ENCODE peak calls at places on chromosome 18, in four cellular contexts. A is OCI-LY7, R is cardiac muscle cell, E is kidney epithelial cell. T is an unnamed sample. For H3K36me3, the result is how much of the 10 kb centered on the place peaks cover.

GRCh38 chr18:49819768-49820662 is 6.7 kb upstream of the ACAA2 start:
- DNase-seq in A (no peak), R (peak), E (no peak), T (peak)

GRCh38 chr18:13605901-13606300 is 120.5 kb downstream of the FAM210A start:
- DNase-seq in A (no peak), R (no peak), E (no peak), T (no peak)

GRCh38 chr18:61703508-61703907 is 189.3 kb downstream of the RNF152 start:
- DNase-seq in A (no peak), R (peak), E (no peak), T (no peak)

GRCh38 chr18:50937183-50937582 is 30.7 kb upstream of the ELAC1 start:
- DNase-seq in A (no peak), R (no peak), E (no peak), T (no peak)

GRCh38 chr18:54888933-54889332 is 60.7 kb downstream of the RAB27B start:
- DNase-seq in A (no peak), R (peak), E (no peak), T (no peak)

GRCh38 chr18:59054892-59055291 is 84.8 kb upstream of the SEC11C start:
- DNase-seq in A (no peak), R (no peak), E (no peak), T (no peak)

GRCh38 chr18:36468161-36468560 is 170.6 kb downstream of the FHOD3 start:
- DNase-seq in A (no peak), R (peak), E (no peak), T (no peak)

GRCh38 chr18:37565985-37566478 is 434 bp upstream of the CELF4 start:
- DNase-seq in A (no peak), R (peak), E (no peak), T (no peak)

GRCh38 chr18:76265375-76266225 is 229.4 kb downstream of the ZNF516 start:
- DNase-seq in A (no peak), R (peak), E (no peak), T (no peak)

GRCh38 chr18:79698668-79699335 is 19.2 kb downstream of the CTDP1 start:
- DNase-seq in A (no peak), R (no peak), E (no peak), T (no peak)

DNA sequence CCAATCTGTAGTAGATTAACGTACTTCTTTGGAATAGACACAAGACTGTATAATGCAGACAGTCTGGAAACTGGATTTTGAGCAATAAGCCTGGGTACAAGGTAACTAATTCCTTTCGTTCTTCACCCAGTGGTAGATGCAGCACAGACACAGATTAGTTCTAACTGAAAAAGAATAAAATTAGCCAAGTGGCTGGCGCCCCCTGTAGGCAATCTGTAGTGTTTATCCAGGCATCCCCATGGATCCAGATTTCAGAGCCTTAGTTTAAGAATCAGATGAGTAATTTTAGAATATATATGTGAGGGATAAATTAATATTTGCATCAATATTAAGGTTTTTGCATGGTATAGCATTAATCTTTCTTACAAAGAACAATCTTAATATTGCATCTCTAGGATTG is 563.9 kb downstream of the DCC start:
- DNase-seq in A (peak), R (peak), E (no peak), T (peak)
- TF ChIP-seq CTCF in A (peak), R (peak), E (peak), T (peak)

DNA sequence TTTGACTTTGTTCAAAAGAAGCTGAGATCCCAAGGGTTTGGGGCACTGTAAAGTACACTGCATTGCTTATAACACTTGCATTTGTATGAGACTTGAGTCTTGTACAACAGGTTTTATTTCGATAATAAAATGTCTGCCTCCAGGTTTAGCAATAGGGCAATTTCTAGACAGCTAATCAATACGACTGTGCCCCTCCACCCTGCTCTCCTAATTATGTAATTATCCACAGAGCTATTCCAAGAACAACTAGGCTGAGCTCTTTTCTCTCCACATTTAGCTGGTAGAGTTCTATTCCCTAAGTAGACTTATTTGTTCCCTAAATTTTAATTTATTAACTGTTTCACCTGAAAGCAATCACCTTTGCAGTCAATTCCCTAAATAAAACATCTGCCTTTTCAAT is 52.9 kb upstream of the LINC00305 start:
- DNase-seq in A (no peak), R (no peak), E (no peak), T (no peak)
- H3K36me3 ChIP-seq in A (under half), R (under half), E (under half), T (under half)

GRCh38 chr18:23094411-23095165 is 40.7 kb upstream of the CABLES1 start:
- DNase-seq in A (no peak), R (no peak), E (no peak), T (no peak)

GRCh38 chr18:23099621-23100020 is 35.7 kb upstream of the CABLES1 start:
- DNase-seq in A (no peak), R (no peak), E (no peak), T (no peak)

GRCh38 chr18:23093772-23094171 is 41.5 kb upstream of the CABLES1 start:
- DNase-seq in A (no peak), R (no peak), E (no peak), T (no peak)

GRCh38 chr18:23092121-23092520 is 43.2 kb upstream of the CABLES1 start:
- DNase-seq in A (no peak), R (no peak), E (no peak), T (no peak)

GRCh38 chr18:23095463-23095862 is 39.8 kb upstream of the CABLES1 start:
- DNase-seq in A (no peak), R (no peak), E (no peak), T (no peak)
- TF ChIP-seq CTCF in A (peak), R (peak), E (no peak), T (peak)

DNA sequence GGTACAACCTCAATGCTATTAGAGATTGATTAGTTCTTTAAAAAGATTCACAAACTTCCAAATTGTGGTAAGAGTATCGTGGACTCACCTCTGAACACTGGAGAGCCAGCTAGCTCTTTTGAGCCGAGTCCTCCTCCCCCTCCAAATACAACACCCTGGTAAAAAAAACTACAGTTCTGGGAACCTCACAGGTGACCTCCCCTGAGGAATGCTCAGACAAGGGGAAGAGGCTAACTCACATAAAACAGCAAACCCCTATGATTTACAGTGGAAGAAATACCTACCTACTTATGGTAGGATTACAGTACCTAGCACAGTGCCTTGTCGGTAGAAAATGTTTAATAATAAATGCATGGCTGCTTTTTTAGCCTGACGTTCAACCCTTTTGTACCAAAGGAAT is 8.4 kb downstream of the ZNF24 start:
- DNase-seq in A (no peak), R (no peak), E (no peak), T (no peak)
- H3K36me3 ChIP-seq in A (half or more), R (half or more), E (under half), T (under half)

DNA sequence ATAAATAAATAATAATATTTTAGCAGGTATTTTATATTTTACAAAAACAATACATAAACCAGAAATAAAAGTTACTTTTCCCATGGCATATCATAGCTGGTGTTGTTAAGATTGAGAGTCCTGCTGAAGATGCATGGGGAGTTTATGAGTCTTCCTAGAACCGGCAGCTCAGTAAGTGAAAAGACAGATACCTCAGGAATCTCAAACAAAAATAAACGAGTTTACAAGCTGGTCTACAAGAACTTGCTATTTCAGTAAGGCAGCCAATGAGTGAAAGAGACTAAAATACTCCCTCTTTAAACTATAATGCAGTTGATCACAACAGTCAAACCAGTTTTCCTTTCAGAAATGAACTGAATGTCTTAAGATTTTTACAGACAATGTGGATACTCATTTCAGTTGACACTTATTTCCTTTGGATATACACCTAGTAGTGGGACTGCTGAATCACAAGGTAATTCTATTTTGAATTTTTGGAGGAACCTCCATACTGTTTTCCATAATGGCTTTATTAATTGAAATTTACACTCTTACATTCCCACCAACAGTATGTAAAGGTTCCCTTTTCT is 8.9 kb downstream of the GAREM1 start:
- DNase-seq in A (no peak), R (no peak), E (no peak), T (no peak)
- TF ChIP-seq CTCF in A (no peak), R (no peak), E (no peak), T (no peak)

GRCh38 chr18:35099911-35100310 is 58.7 kb downstream of the MAPRE2 start:
- DNase-seq in A (no peak), R (no peak), E (peak), T (no peak)
- H3K36me3 ChIP-seq in A (under half), R (under half), E (under half), T (under half)

T was measured in MM.1S.